ENCODE peak calls at places on chromosomes 6 and 20, in nine cellular contexts. One of them, this sample, is unnamed.

GRCh38 chr20:9999660-10000059 is 35.1 kb upstream of the ANKEF1 start:
- DNase-seq in effector memory CD4-positive, alpha-beta T cell: no peak
- DNase-seq in DMS153: no peak
- DNase-seq in right cardiac atrium: no peak
- DNase-seq in EH: no peak
- DNase-seq in stimulated activated CD8-positive, alpha-beta memory T cell treated with anti-CD3 and anti-CD28 coated beads, Interleukin-12 subunit alpha, Interleukin-12 subunit beta, amount 100 ng/mL, for 4 hours: no peak
- DNase-seq in LoVo: no peak
- DNase-seq in hypothalamus: no peak
- DNase-seq in AG09319: no peak
- DNase-seq in this sample: no peak

GRCh38 chr6:2857580-2858337 is 16.1 kb upstream of the SERPINB1 start:
- DNase-seq in hypothalamus: no peak
- DNase-seq in effector memory CD4-positive, alpha-beta T cell: peak
- DNase-seq in stimulated activated CD8-positive, alpha-beta memory T cell treated with anti-CD3 and anti-CD28 coated beads, Interleukin-12 subunit alpha, Interleukin-12 subunit beta, amount 100 ng/mL, for 4 hours: peak
- DNase-seq in DMS153: no peak
- DNase-seq in EH: peak
- DNase-seq in LoVo: peak
- DNase-seq in AG09319: no peak
- DNase-seq in right cardiac atrium: peak
- DNase-seq in this sample: peak

GRCh38 chr6:109791301-109791700 is 100.2 kb downstream of the FIG4 start:
- DNase-seq in AG09319: no peak
- DNase-seq in LoVo: no peak
- DNase-seq in EH: peak
- DNase-seq in hypothalamus: peak
- DNase-seq in DMS153: no peak
- DNase-seq in stimulated activated CD8-positive, alpha-beta memory T cell treated with anti-CD3 and anti-CD28 coated beads, Interleukin-12 subunit alpha, Interleukin-12 subunit beta, amount 100 ng/mL, for 4 hours: no peak
- DNase-seq in effector memory CD4-positive, alpha-beta T cell: no peak
- DNase-seq in right cardiac atrium: peak
- DNase-seq in this sample: no peak

GRCh38 chr6:28673800-28674671 is 148.4 kb downstream of the GPX5 start:
- DNase-seq in LoVo: peak
- DNase-seq in EH: peak
- DNase-seq in stimulated activated CD8-positive, alpha-beta memory T cell treated with anti-CD3 and anti-CD28 coated beads, Interleukin-12 subunit alpha, Interleukin-12 subunit beta, amount 100 ng/mL, for 4 hours: no peak
- DNase-seq in hypothalamus: peak
- DNase-seq in AG09319: peak
- DNase-seq in effector memory CD4-positive, alpha-beta T cell: no peak
- DNase-seq in DMS153: no peak
- DNase-seq in right cardiac atrium: no peak
- DNase-seq in this sample: no peak

GRCh38 chr20:41213150-41213820 is 75.9 kb downstream of the PLCG1 start:
- DNase-seq in effector memory CD4-positive, alpha-beta T cell: no peak
- DNase-seq in EH: peak
- DNase-seq in hypothalamus: peak
- DNase-seq in AG09319: no peak
- DNase-seq in stimulated activated CD8-positive, alpha-beta memory T cell treated with anti-CD3 and anti-CD28 coated beads, Interleukin-12 subunit alpha, Interleukin-12 subunit beta, amount 100 ng/mL, for 4 hours: no peak
- DNase-seq in DMS153: peak
- DNase-seq in right cardiac atrium: no peak
- DNase-seq in LoVo: no peak
- DNase-seq in this sample: peak

GRCh38 chr6:32190946-32191677 is 1.1 kb upstream of the PBX2 start:
- DNase-seq in stimulated activated CD8-positive, alpha-beta memory T cell treated with anti-CD3 and anti-CD28 coated beads, Interleukin-12 subunit alpha, Interleukin-12 subunit beta, amount 100 ng/mL, for 4 hours: no peak
- DNase-seq in LoVo: no peak
- DNase-seq in DMS153: no peak
- DNase-seq in AG09319: no peak
- DNase-seq in hypothalamus: no peak
- DNase-seq in EH: no peak
- DNase-seq in right cardiac atrium: no peak
- DNase-seq in effector memory CD4-positive, alpha-beta T cell: no peak
- DNase-seq in this sample: no peak

GRCh38 chr6:42131531-42131930 is 10.9 kb downstream of the C6orf132 start:
- DNase-seq in effector memory CD4-positive, alpha-beta T cell: no peak
- DNase-seq in LoVo: no peak
- DNase-seq in DMS153: no peak
- DNase-seq in hypothalamus: no peak
- DNase-seq in AG09319: no peak
- DNase-seq in EH: peak
- DNase-seq in stimulated activated CD8-positive, alpha-beta memory T cell treated with anti-CD3 and anti-CD28 coated beads, Interleukin-12 subunit alpha, Interleukin-12 subunit beta, amount 100 ng/mL, for 4 hours: no peak
- DNase-seq in right cardiac atrium: no peak
- DNase-seq in this sample: no peak

GRCh38 chr20:40511478-40511877 is 177.6 kb downstream of the MAFB start:
- DNase-seq in EH: peak
- DNase-seq in DMS153: no peak
- DNase-seq in hypothalamus: no peak
- DNase-seq in LoVo: no peak
- DNase-seq in AG09319: peak
- DNase-seq in stimulated activated CD8-positive, alpha-beta memory T cell treated with anti-CD3 and anti-CD28 coated beads, Interleukin-12 subunit alpha, Interleukin-12 subunit beta, amount 100 ng/mL, for 4 hours: no peak
- DNase-seq in right cardiac atrium: no peak
- DNase-seq in effector memory CD4-positive, alpha-beta T cell: no peak
- DNase-seq in this sample: peak

GRCh38 chr20:45037635-45038034 is 63.3 kb downstream of the KCNS1 start:
- DNase-seq in AG09319: no peak
- DNase-seq in effector memory CD4-positive, alpha-beta T cell: no peak
- DNase-seq in EH: no peak
- DNase-seq in DMS153: no peak
- DNase-seq in stimulated activated CD8-positive, alpha-beta memory T cell treated with anti-CD3 and anti-CD28 coated beads, Interleukin-12 subunit alpha, Interleukin-12 subunit beta, amount 100 ng/mL, for 4 hours: no peak
- DNase-seq in hypothalamus: no peak
- DNase-seq in right cardiac atrium: no peak
- DNase-seq in LoVo: no peak
- DNase-seq in this sample: no peak

GRCh38 chr6:72286911-72287311 is 335.0 kb upstream of the KCNQ5 start:
- DNase-seq in right cardiac atrium: no peak
- DNase-seq in LoVo: no peak
- DNase-seq in hypothalamus: no peak
- DNase-seq in stimulated activated CD8-positive, alpha-beta memory T cell treated with anti-CD3 and anti-CD28 coated beads, Interleukin-12 subunit alpha, Interleukin-12 subunit beta, amount 100 ng/mL, for 4 hours: no peak
- DNase-seq in effector memory CD4-positive, alpha-beta T cell: no peak
- DNase-seq in EH: peak
- DNase-seq in AG09319: peak
- DNase-seq in DMS153: no peak
- DNase-seq in this sample: no peak

GRCh38 chr20:46419882-46420281 is 13.5 kb upstream of the ELMO2 start:
- DNase-seq in AG09319: no peak
- DNase-seq in EH: no peak
- DNase-seq in stimulated activated CD8-positive, alpha-beta memory T cell treated with anti-CD3 and anti-CD28 coated beads, Interleukin-12 subunit alpha, Interleukin-12 subunit beta, amount 100 ng/mL, for 4 hours: no peak
- DNase-seq in right cardiac atrium: no peak
- DNase-seq in DMS153: no peak
- DNase-seq in LoVo: no peak
- DNase-seq in effector memory CD4-positive, alpha-beta T cell: no peak
- DNase-seq in hypothalamus: no peak
- DNase-seq in this sample: no peak

GRCh38 chr6:117932001-117932400 is 24.9 kb downstream of the SLC35F1 start:
- DNase-seq in DMS153: no peak
- DNase-seq in AG09319: no peak
- DNase-seq in right cardiac atrium: no peak
- DNase-seq in stimulated activated CD8-positive, alpha-beta memory T cell treated with anti-CD3 and anti-CD28 coated beads, Interleukin-12 subunit alpha, Interleukin-12 subunit beta, amount 100 ng/mL, for 4 hours: no peak
- DNase-seq in LoVo: no peak
- DNase-seq in hypothalamus: no peak
- DNase-seq in EH: no peak
- DNase-seq in effector memory CD4-positive, alpha-beta T cell: no peak
- DNase-seq in this sample: no peak

GRCh38 chr20:63708301-63709148 is 686 bp downstream of the ZGPAT start:
- DNase-seq in right cardiac atrium: peak
- DNase-seq in LoVo: no peak
- DNase-seq in DMS153: no peak
- DNase-seq in stimulated activated CD8-positive, alpha-beta memory T cell treated with anti-CD3 and anti-CD28 coated beads, Interleukin-12 subunit alpha, Interleukin-12 subunit beta, amount 100 ng/mL, for 4 hours: no peak
- DNase-seq in effector memory CD4-positive, alpha-beta T cell: no peak
- DNase-seq in EH: no peak
- DNase-seq in hypothalamus: no peak
- DNase-seq in AG09319: no peak
- DNase-seq in this sample: peak

GRCh38 chr20:23782366-23782983 is 31.7 kb upstream of the CST1 start:
- DNase-seq in AG09319: no peak
- DNase-seq in LoVo: no peak
- DNase-seq in effector memory CD4-positive, alpha-beta T cell: no peak
- DNase-seq in stimulated activated CD8-positive, alpha-beta memory T cell treated with anti-CD3 and anti-CD28 coated beads, Interleukin-12 subunit alpha, Interleukin-12 subunit beta, amount 100 ng/mL, for 4 hours: no peak
- DNase-seq in hypothalamus: no peak
- DNase-seq in right cardiac atrium: no peak
- DNase-seq in DMS153: no peak
- DNase-seq in EH: peak
- DNase-seq in this sample: no peak

GRCh38 chr6:139334791-139335446 is 39.5 kb downstream of the CITED2 start:
- DNase-seq in LoVo: no peak
- DNase-seq in stimulated activated CD8-positive, alpha-beta memory T cell treated with anti-CD3 and anti-CD28 coated beads, Interleukin-12 subunit alpha, Interleukin-12 subunit beta, amount 100 ng/mL, for 4 hours: no peak
- DNase-seq in EH: peak
- DNase-seq in hypothalamus: no peak
- DNase-seq in effector memory CD4-positive, alpha-beta T cell: no peak
- DNase-seq in AG09319: peak
- DNase-seq in right cardiac atrium: no peak
- DNase-seq in DMS153: no peak
- DNase-seq in this sample: no peak

GRCh38 chr20:25012616-25013189 is 20.2 kb upstream of the APMAP start:
- DNase-seq in AG09319: no peak
- DNase-seq in LoVo: no peak
- DNase-seq in EH: no peak
- DNase-seq in right cardiac atrium: no peak
- DNase-seq in DMS153: no peak
- DNase-seq in stimulated activated CD8-positive, alpha-beta memory T cell treated with anti-CD3 and anti-CD28 coated beads, Interleukin-12 subunit alpha, Interleukin-12 subunit beta, amount 100 ng/mL, for 4 hours: no peak
- DNase-seq in effector memory CD4-positive, alpha-beta T cell: no peak
- DNase-seq in hypothalamus: no peak
- DNase-seq in this sample: no peak

GRCh38 chr20:21512634-21513180 is 1.2 kb downstream of the NKX2-2 start:
- DNase-seq in AG09319: no peak
- DNase-seq in LoVo: no peak
- DNase-seq in stimulated activated CD8-positive, alpha-beta memory T cell treated with anti-CD3 and anti-CD28 coated beads, Interleukin-12 subunit alpha, Interleukin-12 subunit beta, amount 100 ng/mL, for 4 hours: no peak
- DNase-seq in effector memory CD4-positive, alpha-beta T cell: no peak
- DNase-seq in DMS153: no peak
- DNase-seq in EH: no peak
- DNase-seq in hypothalamus: peak
- DNase-seq in right cardiac atrium: no peak
- DNase-seq in this sample: no peak

GRCh38 chr6:83461438-83461837 is 30.6 kb upstream of the ME1 start:
- DNase-seq in stimulated activated CD8-positive, alpha-beta memory T cell treated with anti-CD3 and anti-CD28 coated beads, Interleukin-12 subunit alpha, Interleukin-12 subunit beta, amount 100 ng/mL, for 4 hours: no peak
- DNase-seq in effector memory CD4-positive, alpha-beta T cell: no peak
- DNase-seq in hypothalamus: no peak
- DNase-seq in AG09319: no peak
- DNase-seq in DMS153: no peak
- DNase-seq in LoVo: no peak
- DNase-seq in EH: peak
- DNase-seq in right cardiac atrium: no peak
- DNase-seq in this sample: no peak

GRCh38 chr6:715709-716450 is 22.9 kb upstream of the EXOC2 start:
- DNase-seq in stimulated activated CD8-positive, alpha-beta memory T cell treated with anti-CD3 and anti-CD28 coated beads, Interleukin-12 subunit alpha, Interleukin-12 subunit beta, amount 100 ng/mL, for 4 hours: no peak
- DNase-seq in effector memory CD4-positive, alpha-beta T cell: no peak
- DNase-seq in hypothalamus: no peak
- DNase-seq in AG09319: no peak
- DNase-seq in EH: peak
- DNase-seq in right cardiac atrium: no peak
- DNase-seq in LoVo: no peak
- DNase-seq in DMS153: no peak
- DNase-seq in this sample: no peak

GRCh38 chr6:160972111-160972510 is 19.5 kb upstream of the MAP3K4 start:
- DNase-seq in right cardiac atrium: no peak
- DNase-seq in EH: peak
- DNase-seq in AG09319: peak
- DNase-seq in stimulated activated CD8-positive, alpha-beta memory T cell treated with anti-CD3 and anti-CD28 coated beads, Interleukin-12 subunit alpha, Interleukin-12 subunit beta, amount 100 ng/mL, for 4 hours: no peak
- DNase-seq in DMS153: no peak
- DNase-seq in effector memory CD4-positive, alpha-beta T cell: no peak
- DNase-seq in LoVo: no peak
- DNase-seq in hypothalamus: no peak
- DNase-seq in this sample: no peak

GRCh38 chr6:29675561-29675960 is 5.4 kb downstream of the ZFP57 start:
- DNase-seq in AG09319: no peak
- DNase-seq in right cardiac atrium: no peak
- DNase-seq in hypothalamus: no peak
- DNase-seq in stimulated activated CD8-positive, alpha-beta memory T cell treated with anti-CD3 and anti-CD28 coated beads, Interleukin-12 subunit alpha, Interleukin-12 subunit beta, amount 100 ng/mL, for 4 hours: no peak
- DNase-seq in effector memory CD4-positive, alpha-beta T cell: no peak
- DNase-seq in LoVo: no peak
- DNase-seq in DMS153: peak
- DNase-seq in EH: no peak
- DNase-seq in this sample: no peak

GRCh38 chr6:21597706-21598273 is 4.2 kb downstream of the SOX4 start:
- DNase-seq in effector memory CD4-positive, alpha-beta T cell: no peak
- DNase-seq in DMS153: no peak
- DNase-seq in stimulated activated CD8-positive, alpha-beta memory T cell treated with anti-CD3 and anti-CD28 coated beads, Interleukin-12 subunit alpha, Interleukin-12 subunit beta, amount 100 ng/mL, for 4 hours: no peak
- DNase-seq in LoVo: no peak
- DNase-seq in EH: peak
- DNase-seq in hypothalamus: no peak
- DNase-seq in AG09319: no peak
- DNase-seq in right cardiac atrium: no peak
- DNase-seq in this sample: peak

GRCh38 chr6:19303381-19303780 is 533.8 kb upstream of the ID4 start:
- DNase-seq in hypothalamus: peak
- DNase-seq in EH: no peak
- DNase-seq in effector memory CD4-positive, alpha-beta T cell: no peak
- DNase-seq in LoVo: no peak
- DNase-seq in AG09319: no peak
- DNase-seq in right cardiac atrium: no peak
- DNase-seq in stimulated activated CD8-positive, alpha-beta memory T cell treated with anti-CD3 and anti-CD28 coated beads, Interleukin-12 subunit alpha, Interleukin-12 subunit beta, amount 100 ng/mL, for 4 hours: no peak
- DNase-seq in DMS153: peak
- DNase-seq in this sample: no peak

This sample was measured in left ventricle myocardium superior.